ENCODE peak calls at places on chromosomes 13 and 19, in eight cellular contexts. A is ovary, I is body of pancreas, L is testis, M is transverse colon, E is breast epithelium, G is IMR-90, W is GM12878. Q is an unnamed sample.

GRCh38 chr13:89969996-89970709 is 1377.3 kb upstream of the MIR17HG start:
- DNase-seq in M (no peak), G (no peak), E (no peak), L (no peak), W (no peak), I (no peak), A (no peak), Q (no peak)

GRCh38 chr19:15511671-15512424 is 3.5 kb downstream of the CYP4F22 start:
- DNase-seq in L (no peak), A (no peak), I (no peak), W (no peak), M (no peak), E (no peak), G (no peak), Q (no peak)

GRCh38 chr19:18967358-18968146 is 26.5 kb upstream of the HOMER3 start:
- DNase-seq in L (peak; percentile 42), W (no peak), M (peak; percentile 32), A (no peak), G (peak; percentile 32), I (no peak), E (peak; percentile 88), Q (no peak)

GRCh38 chr19:30669329-30670010 is 297.3 kb downstream of the ZNF536 start:
- DNase-seq in A (peak; percentile 88), M (peak; percentile 52), G (peak; percentile 12), W (no peak), L (peak; percentile 93), I (peak; percentile 77), E (peak; percentile 45), Q (peak; percentile 62)

GRCh38 chr13:27923794-27924528 is 4.2 kb downstream of the PDX1 start:
- DNase-seq in L (peak; percentile 40), W (no peak), A (no peak), G (no peak), E (no peak), I (peak; percentile 36), M (no peak), Q (peak; percentile 15)

GRCh38 chr19:574658-575526 is 2.5 kb downstream of the BSG start:
- DNase-seq in E (no peak), M (no peak), A (peak; percentile 62), G (peak; percentile 59), W (peak; percentile 28), L (peak; percentile 65), I (no peak), Q (peak; percentile 96)

GRCh38 chr19:54457773-54458647 is 5.6 kb downstream of the LENG9 start:
- DNase-seq in L (no peak), M (no peak), G (no peak), E (no peak), I (no peak), A (no peak), W (no peak), Q (no peak)

GRCh38 chr13:33174980-33175379 is 110.6 kb downstream of the STARD13 start:
- DNase-seq in E (no peak), G (peak; percentile 36), M (no peak), I (no peak), A (no peak), W (no peak), L (no peak), Q (no peak)

GRCh38 chr13:67258482-67258881 is 28.3 kb upstream of the PCDH9 start:
- DNase-seq in I (no peak), A (no peak), M (no peak), G (no peak), L (no peak), E (no peak), W (no peak), Q (no peak)

GRCh38 chr19:31135841-31136240 is 213.4 kb downstream of the TSHZ3 start:
- DNase-seq in L (no peak), I (no peak), A (no peak), W (no peak), G (peak; percentile 56), E (no peak), M (no peak), Q (no peak)

GRCh38 chr13:46341112-46341711 is 45.8 kb downstream of the RUBCNL start:
- DNase-seq in A (no peak), M (no peak), W (peak; percentile 51), G (peak; percentile 50), I (no peak), E (no peak), L (no peak), Q (no peak)

GRCh38 chr13:33690321-33690720 is 127.6 kb upstream of the RFC3 start:
- DNase-seq in G (no peak), I (no peak), L (no peak), W (no peak), M (no peak), E (no peak), A (no peak), Q (no peak)

GRCh38 chr19:47891923-47892666 is 6.0 kb upstream of the SULT2A1 start:
- DNase-seq in E (no peak), L (peak; percentile 89), A (no peak), M (no peak), W (no peak), G (no peak), I (peak; percentile 27), Q (peak; percentile 73)

GRCh38 chr13:61838568-61838967 is 422.9 kb upstream of the PCDH20 start:
- DNase-seq in G (no peak), W (no peak), E (no peak), M (no peak), I (no peak), L (no peak), A (no peak), Q (no peak)

GRCh38 chr13:79451500-79451962 is 29.4 kb upstream of the NDFIP2 start:
- DNase-seq in M (peak; percentile 26), I (no peak), A (no peak), E (no peak), G (peak; percentile 92), W (peak; percentile 71), L (no peak), Q (peak; percentile 26)

GRCh38 chr13:111852701-111853100 is 214.2 kb upstream of the SOX1 start:
- DNase-seq in G (no peak), A (no peak), W (no peak), E (no peak), I (no peak), M (no peak), L (no peak), Q (no peak)

GRCh38 chr13:42129033-42129432 is 80.6 kb downstream of the DGKH start:
- DNase-seq in L (no peak), M (no peak), G (no peak), W (no peak), A (no peak), I (no peak), E (no peak), Q (no peak)

GRCh38 chr19:37303591-37304171 is 67.2 kb upstream of the ZNF527 start:
- DNase-seq in M (no peak), I (no peak), G (no peak), W (no peak), A (no peak), E (no peak), L (no peak), Q (no peak)

GRCh38 chr19:33214621-33215020 is 11.0 kb downstream of the SLC7A10 start:
- DNase-seq in G (peak; percentile 35), I (no peak), E (no peak), M (no peak), L (no peak), W (no peak), A (no peak), Q (no peak)

GRCh38 chr19:19372656-19373416 is 32.6 kb upstream of the GATAD2A start:
- DNase-seq in L (peak; percentile 34), M (peak; percentile 86), I (no peak), A (no peak), G (peak; percentile 45), W (no peak), E (no peak), Q (peak; percentile 62)

DNA sequence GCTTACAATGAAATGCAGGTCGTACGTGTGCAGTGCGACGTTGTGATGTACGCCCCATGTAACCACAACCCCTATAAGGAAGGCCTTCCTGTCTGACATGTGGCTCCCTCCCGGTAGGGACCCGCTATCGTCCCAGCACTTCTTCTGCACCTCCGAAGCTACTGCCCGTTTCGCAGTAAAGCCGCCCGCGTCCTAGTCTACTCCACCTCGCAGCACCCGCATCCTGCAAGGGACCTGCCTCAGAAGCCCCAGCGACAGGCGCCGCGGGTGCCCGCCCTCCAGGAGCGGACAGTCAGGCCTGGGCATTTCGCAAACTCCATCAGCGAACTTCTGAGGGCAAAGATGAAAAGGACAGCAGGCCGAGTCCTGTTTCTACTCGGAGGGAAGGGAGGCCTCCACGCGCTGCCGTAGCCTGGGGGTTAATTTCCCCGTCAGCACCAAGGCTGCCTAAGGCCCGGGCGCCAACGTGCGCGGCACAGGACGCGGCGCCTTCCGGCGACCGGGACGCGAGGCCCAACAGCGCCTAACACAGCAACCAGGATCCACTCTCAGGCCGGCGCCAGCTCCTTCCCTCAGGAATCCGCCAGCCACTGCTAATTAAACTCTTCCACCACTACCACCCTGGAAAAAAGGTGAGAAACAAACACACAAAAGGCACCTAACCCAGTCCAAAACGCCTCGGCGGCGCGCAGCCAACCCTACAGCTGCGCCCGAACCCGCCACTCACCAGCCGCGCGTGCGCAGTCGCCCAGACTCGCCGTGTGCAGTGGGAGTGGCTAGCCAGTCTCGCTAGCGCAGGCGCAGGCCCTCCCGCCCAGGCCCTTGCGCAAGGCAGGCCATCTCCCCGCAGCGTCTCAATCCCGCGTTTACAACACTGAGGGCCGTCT is at the start of gene EEF1AKMT1:
- DNase-seq in A (peak; percentile 97), E (peak; percentile 83), W (peak; percentile 79), L (peak; percentile 93), M (peak; percentile 96), I (peak; percentile 95), G (peak; percentile 91), Q (peak; percentile 96)
- TF ChIP-seq POLR2A in A (peak; percentile 90), E (peak; percentile 80), W (peak; percentile 85), L (peak; percentile 65), M (peak; percentile 91), I (peak; percentile 65), G (peak; percentile 52), Q (peak; percentile 97)

DNA sequence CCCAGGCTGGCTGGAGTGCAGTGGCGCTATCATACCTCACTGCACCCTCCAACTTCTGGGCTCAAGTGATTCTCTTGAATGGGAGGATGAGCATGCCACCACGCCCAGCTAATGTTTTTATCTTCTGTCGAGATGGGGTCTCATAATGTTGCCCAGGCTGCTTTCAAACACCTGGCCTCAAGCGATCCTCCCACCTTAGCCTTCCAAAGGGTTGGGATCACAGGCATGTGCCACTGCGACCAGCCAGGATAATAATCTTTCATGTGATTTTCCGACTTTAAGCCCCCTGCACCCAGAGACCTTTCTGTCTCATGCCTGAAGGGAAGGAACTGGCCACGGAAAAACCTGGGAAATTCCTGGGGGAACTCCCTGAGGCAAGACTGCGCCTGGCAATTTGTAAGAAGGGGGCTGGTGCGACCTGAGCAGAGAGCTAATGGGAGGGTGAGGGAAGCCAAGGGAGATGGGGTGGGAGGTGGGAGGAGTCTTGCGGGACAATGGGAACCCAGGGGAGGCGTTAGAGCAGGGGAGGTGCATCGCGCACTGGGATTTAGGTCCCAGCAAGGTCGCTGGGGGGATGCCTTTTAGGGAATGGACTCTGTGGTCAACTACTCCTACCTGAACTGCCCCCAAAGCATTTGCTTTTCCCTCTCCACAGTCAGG is 1.2 kb upstream of the CCDC124 start:
- DNase-seq in G (no peak), L (no peak), A (peak; percentile 30), E (no peak), M (no peak), W (no peak), I (no peak), Q (no peak)
- TF ChIP-seq POLR2A in G (no peak), L (no peak), A (no peak), E (no peak), M (no peak), W (no peak), I (no peak), Q (no peak)

GRCh38 chr19:45075215-45076028 is 856 bp downstream of the ZNF296 start:
- DNase-seq in I (peak; percentile 39), M (peak; percentile 92), W (peak; percentile 80), A (no peak), G (no peak), L (peak; percentile 35), E (peak; percentile 69), Q (peak; percentile 74)
- TF ChIP-seq POLR2A in I (no peak), M (peak; percentile 75), W (peak; percentile 65), A (no peak), G (no peak), L (no peak), E (no peak), Q (no peak)

GRCh38 chr19:50330365-50331078 is 1.3 kb upstream of the KCNC3 start:
- DNase-seq in W (no peak), G (peak; percentile 1), I (peak; percentile 82), L (peak; percentile 88), M (peak; percentile 80), A (peak; percentile 50), E (peak; percentile 73), Q (peak; percentile 76)
- TF ChIP-seq POLR2A in W (peak; percentile 58), G (no peak), I (no peak), L (no peak), M (no peak), A (no peak), E (no peak), Q (no peak)

Q was measured in erythroblast.